ENCODE peak calls at places on chromosomes 4 and X, in five cellular contexts. F, L, J, C and B are unnamed samples.
A peak's percentile ranks its signal among the peaks of the same experiment; 100 is the strongest.

GRCh38 chr4:186942745-186943606 is 219.3 kb upstream of the FAT1 start:
- DNase-seq in F (no peak), C (no peak), L (no peak), J (peak; percentile 26), B (no peak)

GRCh38 chr4:186018261-186018660 is 50.7 kb upstream of the TLR3 start:
- DNase-seq in L (no peak), J (no peak), C (no peak), F (no peak), B (no peak)

GRCh38 chrX:53223068-53223693 is 1.8 kb downstream of the KDM5C start:
- DNase-seq in J (no peak), C (no peak), F (no peak), L (no peak), B (peak; percentile 32)

GRCh38 chrX:143082537-143082936 is 56.8 kb downstream of the SPANXN4 start:
- DNase-seq in J (no peak), C (no peak), F (no peak), L (no peak), B (no peak)

GRCh38 chr4:81255524-81255923 is 40.5 kb upstream of the PRKG2 start:
- DNase-seq in J (no peak), C (no peak), L (no peak), F (no peak), B (no peak)

GRCh38 chr4:120000591-120001296 is 65.9 kb downstream of the MAD2L1 start:
- DNase-seq in L (no peak), F (no peak), C (no peak), J (no peak), B (no peak)

GRCh38 chr4:54146139-54146538 is 46.2 kb downstream of the GSX2 start:
- DNase-seq in F (no peak), J (no peak), L (no peak), C (no peak), B (no peak)

GRCh38 chr4:5752803-5753184 is 41.8 kb downstream of the EVC start:
- DNase-seq in J (no peak), C (no peak), F (no peak), L (no peak), B (no peak)

GRCh38 chr4:3862640-3863420 is 96.6 kb downstream of the ADRA2C start:
- DNase-seq in J (no peak), F (no peak), C (peak; percentile 58), L (no peak), B (no peak)

GRCh38 chr4:138668309-138668708 is 347.3 kb upstream of the NOCT start:
- DNase-seq in C (no peak), F (no peak), J (no peak), L (no peak), B (no peak)

GRCh38 chr4:159398236-159398638 is 295.4 kb downstream of the RAPGEF2 start:
- DNase-seq in J (no peak), L (no peak), C (peak; percentile 10), F (no peak), B (no peak)

GRCh38 chr4:55865228-55865806 is 11.9 kb downstream of the EXOC1 start:
- DNase-seq in J (no peak), L (no peak), F (no peak), C (no peak), B (no peak)

GRCh38 chrX:6184900-6185515 is 43.7 kb downstream of the NLGN4X start:
- DNase-seq in J (no peak), L (no peak), F (no peak), C (no peak), B (no peak)

GRCh38 chrX:126770179-126770578 is 49.4 kb upstream of the PRR32 start:
- DNase-seq in J (no peak), L (peak; percentile 12), F (no peak), C (no peak), B (no peak)

GRCh38 chr4:88765729-88766128 is 68.1 kb upstream of the NAP1L5 start:
- DNase-seq in F (no peak), J (no peak), C (peak; percentile 40), L (no peak), B (no peak)

GRCh38 chr4:126495163-126495752 is 1137.5 kb upstream of the INTU start:
- DNase-seq in J (no peak), L (no peak), C (no peak), F (no peak), B (no peak)

GRCh38 chr4:3442959-3443749 is 1.4 kb downstream of the HGFAC start:
- DNase-seq in F (peak; percentile 83), L (peak; percentile 50), C (no peak), J (peak; percentile 42), B (no peak)

GRCh38 chr4:179595671-179596410 is 2153.6 kb upstream of the AGA start:
- DNase-seq in L (no peak), F (no peak), J (no peak), C (no peak), B (no peak)

GRCh38 chr4:20422398-20422797 is 170.7 kb downstream of the SLIT2 start:
- DNase-seq in C (peak; percentile 43), F (no peak), J (peak; percentile 21), L (peak; percentile 77), B (peak; percentile 39)

GRCh38 chr4:177558995-177559394 is 116.8 kb upstream of the AGA start:
- DNase-seq in F (no peak), J (no peak), C (no peak), L (peak; percentile 17), B (no peak)

GRCh38 chr4:141153751-141154510 is 20.7 kb upstream of the RNF150 start:
- DNase-seq in L (no peak), J (peak; percentile 41), C (no peak), F (no peak), B (no peak)

GRCh38 chr4:75287738-75288517 is 226.3 kb downstream of the RCHY1 start:
- DNase-seq in C (no peak), J (no peak), F (no peak), L (no peak), B (no peak)

GRCh38 chrX:110836982-110837381 is 41.4 kb upstream of the CHRDL1 start:
- DNase-seq in C (no peak), J (no peak), F (no peak), L (peak; percentile 74), B (no peak)

GRCh38 chr4:105057370-105058096 is 89.1 kb upstream of the TET2 start:
- DNase-seq in L (no peak), J (no peak), C (no peak), F (no peak), B (no peak)

GRCh38 chrX:24081661-24082154 is 27.0 kb downstream of the EIF2S3 start:
- DNase-seq in J (peak; percentile 53), L (peak; percentile 77), F (no peak), C (no peak), B (no peak)

GRCh38 chr4:19925516-19925915 is 326.2 kb upstream of the SLIT2 start:
- DNase-seq in J (no peak), C (no peak), F (no peak), L (no peak), B (no peak)

GRCh38 chrX:65948103-65948502 is 91.8 kb downstream of the VSIG4 start:
- DNase-seq in J (no peak), C (no peak), L (no peak), F (no peak), B (no peak)

GRCh38 chr4:106816501-106816900 is 219.6 kb downstream of the DKK2 start:
- DNase-seq in C (no peak), L (no peak), J (no peak), F (no peak), B (no peak)

GRCh38 chr4:183960912-183961569 is 55.9 kb downstream of the STOX2 start:
- DNase-seq in J (no peak), L (no peak), F (no peak), C (no peak), B (no peak)

GRCh38 chr4:2469192-2469984 is 482 bp downstream of the RNF4 start:
- DNase-seq in F (peak; percentile 64), C (no peak), L (peak; percentile 53), J (peak; percentile 29), B (peak; percentile 56)

GRCh38 chr4:15882675-15883086 is 55.9 kb downstream of the FGFBP1 start:
- DNase-seq in L (peak; percentile 62), F (peak; percentile 34), J (peak; percentile 44), C (peak; percentile 47), B (peak; percentile 43)

GRCh38 chr4:38678078-38678477 is 14.1 kb downstream of the KLF3 start:
- DNase-seq in C (peak; percentile 40), L (no peak), J (no peak), F (no peak), B (no peak)

GRCh38 chr4:52369649-52370048 is 289.5 kb downstream of the USP46 start:
- DNase-seq in J (no peak), F (no peak), L (no peak), C (no peak), B (no peak)

GRCh38 chr4:84965558-84966381 is 720 bp downstream of the WDFY3 start:
- DNase-seq in L (peak; percentile 56), F (no peak), C (no peak), J (peak; percentile 38), B (peak; percentile 34)

GRCh38 chr4:1614502-1614853 is 69.6 kb downstream of the FAM53A start:
- DNase-seq in L (no peak), C (no peak), F (no peak), J (no peak), B (no peak)

GRCh38 chr4:87882321-87882720 is 49.6 kb downstream of the MEPE start:
- DNase-seq in C (no peak), L (no peak), F (no peak), J (no peak), B (no peak)

GRCh38 chr4:1278336-1278670 is 11.4 kb upstream of the MAEA start:
- DNase-seq in F (no peak), L (no peak), J (no peak), C (no peak), B (no peak)